ENCODE peak calls at places on chromosomes 3 and 15, in four cellular contexts. Y is left lung, U is ovary, G is MM.1S. L is an unnamed sample.
A peak's percentile ranks its signal among the peaks of the same experiment; 100 is the strongest.

GRCh38 chr3:150469031-150469930 is 61.2 kb downstream of the TSC22D2 start:
- DNase-seq in U (peak; percentile 54), Y (no peak), G (no peak), L (no peak)

GRCh38 chr3:184543848-184544512 is 17.6 kb upstream of the EPHB3 start:
- DNase-seq in U (peak; percentile 81), G (peak; percentile 91), Y (no peak), L (peak; percentile 48)

GRCh38 chr3:71064288-71064975 is 519.1 kb downstream of the FOXP1 start:
- DNase-seq in U (peak; percentile 66), G (peak; percentile 61), Y (peak; percentile 88), L (peak; percentile 63)

GRCh38 chr15:38021259-38021658 is 86.8 kb downstream of the TMCO5A start:
- DNase-seq in Y (no peak), U (no peak), G (no peak), L (no peak)

GRCh38 chr3:145015243-145015642 is 1043.6 kb downstream of the DIPK2A start:
- DNase-seq in U (no peak), Y (no peak), G (no peak), L (no peak)

GRCh38 chr3:177932346-177932745 is 603.9 kb upstream of the KCNMB2 start:
- DNase-seq in G (no peak), Y (no peak), U (no peak), L (no peak)

GRCh38 chr15:47374222-47374621 is 343.1 kb upstream of the SEMA6D start:
- DNase-seq in G (no peak), U (no peak), Y (no peak), L (no peak)

GRCh38 chr15:86759766-86760165 is 680.1 kb downstream of the AGBL1 start:
- DNase-seq in Y (no peak), G (no peak), U (no peak), L (no peak)

GRCh38 chr3:168096210-168096795 is 579 bp upstream of the GOLIM4 start:
- DNase-seq in U (no peak), Y (peak; percentile 60), G (peak; percentile 86), L (no peak)

GRCh38 chr15:71651750-71652186 is 158.6 kb upstream of the NR2E3 start:
- DNase-seq in U (no peak), G (peak; percentile 70), Y (no peak), L (no peak)

GRCh38 chr15:38864827-38865604 is 300.4 kb upstream of the RASGRP1 start:
- DNase-seq in U (peak; percentile 65), G (no peak), Y (no peak), L (no peak)

GRCh38 chr3:162605651-162606204 is 1109.1 kb downstream of the OTOL1 start:
- DNase-seq in G (no peak), Y (no peak), U (no peak), L (no peak)

GRCh38 chr15:92383528-92384326 is 10.0 kb upstream of the ST8SIA2 start:
- DNase-seq in U (no peak), Y (no peak), G (peak; percentile 39), L (no peak)

GRCh38 chr3:136893848-136894443 is 31.9 kb downstream of the NCK1 start:
- DNase-seq in U (no peak), G (no peak), Y (no peak), L (no peak)

GRCh38 chr3:59510576-59510975 is 460.8 kb upstream of the CFAP20DC start:
- DNase-seq in Y (no peak), G (no peak), U (no peak), L (no peak)

GRCh38 chr15:63860161-63860954 is 26.6 kb upstream of the HERC1 start:
- DNase-seq in U (no peak), G (peak; percentile 27), Y (no peak), L (peak; percentile 24)

GRCh38 chr3:128271536-128272332 is 118.5 kb downstream of the EEFSEC start:
- DNase-seq in G (no peak), U (no peak), Y (no peak), L (no peak)

GRCh38 chr15:50137330-50137761 is 18.3 kb upstream of the ATP8B4 start:
- DNase-seq in Y (no peak), U (no peak), G (no peak), L (no peak)

GRCh38 chr3:170741756-170742530 is 128.1 kb downstream of the RPL22L1 start:
- DNase-seq in U (no peak), Y (no peak), G (no peak), L (no peak)

GRCh38 chr15:69504352-69505040 is 51.9 kb downstream of the RPLP1 start:
- DNase-seq in Y (no peak), G (no peak), U (no peak), L (no peak)

GRCh38 chr3:124117486-124117885 is 125.6 kb upstream of the ROPN1 start:
- DNase-seq in G (no peak), Y (no peak), U (no peak), L (no peak)

GRCh38 chr3:71685686-71686085 is 39.5 kb downstream of the EIF4E3 start:
- DNase-seq in Y (no peak), U (no peak), G (no peak), L (no peak)

GRCh38 chr15:100880897-100881242 is 1.2 kb downstream of the ALDH1A3 start:
- DNase-seq in U (no peak), G (no peak), Y (no peak), L (no peak)
- H3K27me3 ChIP-seq in U (no peaks in the 10 kb centered on the region), G (peaks cover 29% of the 10 kb centered on the region), Y (peaks cover 25% of the 10 kb centered on the region), L (peaks cover 16% of the 10 kb centered on the region)

GRCh38 chr3:69505770-69506407 is 120.0 kb upstream of the FRMD4B start:
- DNase-seq in U (no peak), G (no peak), Y (no peak), L (no peak)
- H3K27me3 ChIP-seq in U (no peaks in the 10 kb centered on the region), G (no peaks in the 10 kb centered on the region), Y (no peaks in the 10 kb centered on the region), L (no peaks in the 10 kb centered on the region)

GRCh38 chr15:75786564-75786925 is 56.7 kb upstream of the UBE2Q2 start:
- DNase-seq in G (no peak), Y (no peak), U (no peak), L (no peak)
- H3K27me3 ChIP-seq in G (peaks cover 3% of the 10 kb centered on the region), Y (peaks cover 9% of the 10 kb centered on the region), U (no peaks in the 10 kb centered on the region), L (no peaks in the 10 kb centered on the region)

GRCh38 chr3:97738761-97739160 is 25.8 kb upstream of the ARL6 start:
- DNase-seq in U (no peak), G (no peak), Y (no peak), L (no peak)
- H3K27me3 ChIP-seq in U (no peaks in the 10 kb centered on the region), G (no peaks in the 10 kb centered on the region), Y (no peaks in the 10 kb centered on the region), L (no peaks in the 10 kb centered on the region)

GRCh38 chr3:181723064-181723463 is 11.3 kb downstream of the SOX2 start:
- DNase-seq in Y (no peak), G (no peak), U (no peak), L (no peak)

GRCh38 chr3:181720281-181720680 is 8.6 kb downstream of the SOX2 start:
- DNase-seq in U (no peak), G (no peak), Y (peak; percentile 49), L (no peak)

GRCh38 chr3:181719298-181719859 is 7.7 kb downstream of the SOX2 start:
- DNase-seq in U (no peak), Y (peak; percentile 73), G (no peak), L (no peak)

GRCh38 chr3:181722156-181722555 is 10.4 kb downstream of the SOX2 start:
- DNase-seq in G (no peak), U (no peak), Y (no peak), L (no peak)

GRCh38 chr3:181721369-181721768 is 9.6 kb downstream of the SOX2 start:
- DNase-seq in U (no peak), G (no peak), Y (no peak), L (no peak)
- H3K27me3 ChIP-seq in U (peaks cover 6% of the 10 kb centered on the region), G (no peaks in the 10 kb centered on the region), Y (peaks cover 98% of the 10 kb centered on the region), L (peaks cover 71% of the 10 kb centered on the region)

GRCh38 chr15:91142097-91142744 is 42.2 kb downstream of the SV2B start:
- DNase-seq in G (peak; percentile 32), Y (no peak), U (no peak), L (no peak)
- H3K27me3 ChIP-seq in G (no peaks in the 10 kb centered on the region), Y (peaks cover under 1% of the 10 kb centered on the region), U (no peaks in the 10 kb centered on the region), L (peaks cover 3% of the 10 kb centered on the region)

GRCh38 chr3:129970603-129971002 is 3.9 kb upstream of the TRH start:
- DNase-seq in U (no peak), G (no peak), Y (no peak), L (no peak)
- H3K27me3 ChIP-seq in U (no peaks in the 10 kb centered on the region), G (peaks cover 10% of the 10 kb centered on the region), Y (peaks cover 23% of the 10 kb centered on the region), L (peaks cover 20% of the 10 kb centered on the region)

GRCh38 chr3:190721330-190721729 is 141.2 kb downstream of the GMNC start:
- DNase-seq in U (no peak), Y (no peak), G (no peak), L (no peak)
- H3K27me3 ChIP-seq in U (no peaks in the 10 kb centered on the region), Y (no peaks in the 10 kb centered on the region), G (no peaks in the 10 kb centered on the region), L (no peaks in the 10 kb centered on the region)

GRCh38 chr3:55165278-55165677 is 237.4 kb upstream of the LRTM1 start:
- DNase-seq in Y (no peak), U (no peak), G (no peak), L (no peak)

GRCh38 chr3:55164876-55165275 is 237.0 kb upstream of the LRTM1 start:
- DNase-seq in G (no peak), U (no peak), Y (no peak), L (no peak)

GRCh38 chr3:55164191-55164590 is 236.3 kb upstream of the LRTM1 start:
- DNase-seq in U (no peak), Y (no peak), G (no peak), L (no peak)

GRCh38 chr3:55162031-55162784 is 234.3 kb upstream of the LRTM1 start:
- DNase-seq in U (no peak), Y (no peak), G (no peak), L (no peak)

GRCh38 chr3:55163421-55163820 is 235.6 kb upstream of the LRTM1 start:
- DNase-seq in Y (no peak), G (no peak), U (no peak), L (no peak)
- H3K27me3 ChIP-seq in Y (no peaks in the 10 kb centered on the region), G (no peaks in the 10 kb centered on the region), U (no peaks in the 10 kb centered on the region), L (no peaks in the 10 kb centered on the region)

GRCh38 chr15:74221399-74222230 is 14.5 kb upstream of the CCDC33 start:
- DNase-seq in Y (peak; percentile 20), G (no peak), U (no peak), L (no peak)

GRCh38 chr15:74225928-74226327 is 10.2 kb upstream of the CCDC33 start:
- DNase-seq in Y (no peak), G (no peak), U (no peak), L (no peak)

GRCh38 chr15:74220475-74221248 is 15.5 kb upstream of the CCDC33 start:
- DNase-seq in G (no peak), U (no peak), Y (no peak), L (no peak)

GRCh38 chr15:74222231-74222511 is 14.0 kb upstream of the CCDC33 start:
- DNase-seq in U (no peak), Y (no peak), G (no peak), L (no peak)

DNA sequence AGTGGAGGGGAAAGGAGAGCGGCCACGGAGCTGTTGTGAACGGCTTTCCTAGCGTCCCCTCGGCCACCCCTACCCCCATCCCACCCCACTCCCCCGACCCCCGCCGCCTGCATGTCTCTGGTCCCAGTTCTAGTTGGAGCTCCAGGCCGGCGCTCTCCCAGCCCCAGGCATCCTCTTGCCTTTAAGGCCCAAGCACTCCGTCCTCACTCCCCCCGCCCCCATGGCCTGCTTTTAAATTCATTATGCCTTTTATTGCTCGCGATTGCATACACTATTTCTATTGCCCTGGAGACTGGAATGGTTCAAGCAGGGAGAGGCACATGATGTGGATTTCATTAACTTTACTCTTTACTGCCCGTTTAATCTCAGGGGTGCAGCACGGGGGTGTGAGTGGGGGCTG is 13.4 kb upstream of the CCDC33 start:
- DNase-seq in U (no peak), G (no peak), Y (peak; percentile 30), L (no peak)
- H3K27me3 ChIP-seq in U (no peaks in the 10 kb centered on the region), G (peaks cover 93% of the 10 kb centered on the region), Y (no peaks in the 10 kb centered on the region), L (no peaks in the 10 kb centered on the region)